ENCODE peak calls at places on chromosomes 7 and 10, in nine cellular contexts. W is amygdala, R is globus pallidus, P is fibroblast of mammary gland, J is IMR-90, I is posterior cingulate gyrus, S is ascending aorta, G is nephron progenitor cell, A is fibroblast of lung. Z is an unnamed sample.

GRCh38 chr7:28151965-28152364 is 28.6 kb downstream of the JAZF1 start:
- DNase-seq in W (no peak), G (no peak), J (peak), R (no peak), A (peak), S (no peak), I (no peak), P (peak), Z (peak)

GRCh38 chr10:112143420-112143819 is 40.1 kb downstream of the GPAM start:
- DNase-seq in G (no peak), A (no peak), I (no peak), W (no peak), R (no peak), J (no peak), P (no peak), S (no peak), Z (no peak)

GRCh38 chr7:118185163-118185860 is 1.3 kb downstream of the LSM8 start:
- DNase-seq in J (peak), G (no peak), S (no peak), R (no peak), P (peak), W (no peak), A (peak), I (no peak), Z (no peak)

GRCh38 chr7:32115831-32116230 is 45.6 kb upstream of the PDE1C start:
- DNase-seq in J (peak), A (peak), R (no peak), W (no peak), G (no peak), I (no peak), P (no peak), S (no peak), Z (no peak)

GRCh38 chr10:122525788-122526187 is 34.8 kb upstream of the DMBT1 start:
- DNase-seq in R (no peak), A (no peak), P (no peak), G (no peak), S (no peak), W (no peak), J (no peak), I (no peak), Z (no peak)

GRCh38 chr7:37706807-37707206 is 23.2 kb downstream of the GPR141 start:
- DNase-seq in R (no peak), S (no peak), P (no peak), G (no peak), J (no peak), W (no peak), I (no peak), A (no peak), Z (no peak)

GRCh38 chr7:2856388-2857169 is 12.5 kb upstream of the GNA12 start:
- DNase-seq in S (no peak), A (no peak), W (no peak), R (no peak), I (no peak), P (no peak), G (no peak), J (no peak), Z (no peak)

GRCh38 chr7:108503112-108504026 is 22.6 kb downstream of the PNPLA8 start:
- DNase-seq in J (peak), G (no peak), P (peak), W (no peak), S (no peak), I (no peak), R (no peak), A (no peak), Z (peak)

GRCh38 chr7:157667261-157667660 is 330.5 kb downstream of the DNAJB6 start:
- DNase-seq in W (no peak), R (no peak), P (no peak), A (no peak), G (no peak), J (no peak), S (no peak), I (no peak), Z (no peak)

GRCh38 chr7:92546856-92547497 is 18.4 kb downstream of the RBM48 start:
- DNase-seq in S (no peak), G (no peak), W (no peak), R (no peak), I (no peak), A (no peak), J (no peak), P (no peak), Z (no peak)

GRCh38 chr10:122507661-122508060 is 46.3 kb downstream of the HTRA1 start:
- DNase-seq in A (peak), R (no peak), G (no peak), P (no peak), S (no peak), J (no peak), W (no peak), I (no peak), Z (no peak)

GRCh38 chr10:122263971-122264370 is 7.1 kb upstream of the BTBD16 start:
- DNase-seq in A (peak), J (peak), S (no peak), I (no peak), P (peak), R (no peak), W (no peak), G (no peak), Z (no peak)

GRCh38 chr7:112302566-112302965 is 96.1 kb downstream of the ZNF277 start:
- DNase-seq in I (no peak), J (no peak), P (no peak), W (no peak), G (no peak), A (no peak), R (no peak), S (no peak), Z (no peak)

GRCh38 chr7:15215611-15216010 is 313.1 kb upstream of the DGKB start:
- DNase-seq in R (no peak), S (no peak), A (peak), W (no peak), I (no peak), G (no peak), P (no peak), J (no peak), Z (no peak)

Z was measured in GM12878.